ENCODE peak calls at places on chromosomes 13 and 19, in four cellular contexts. Z is neuronal stem cell; Q is activated naive CD8-positive, alpha-beta T cell treated with anti-CD3 and anti-CD28 coated beads for 36 hours; S is stromal cell of bone marrow. N is an unnamed sample.

GRCh38 chr13:110944121-110944967 is 29.5 kb upstream of the ANKRD10 start:
- DNase-seq in Z (no peak), Q (no peak), S (peak), N (peak)

GRCh38 chr19:15787611-15788155 is at the start of gene OR10H5:
- DNase-seq in Z (no peak), Q (no peak), S (no peak), N (no peak)

GRCh38 chr13:91307887-91308286 is 39.6 kb upstream of the MIR17HG start:
- DNase-seq in Z (no peak), Q (no peak), S (no peak), N (no peak)

GRCh38 chr13:101978546-101979315 is 423.1 kb downstream of the FGF14 start:
- DNase-seq in Z (no peak), Q (no peak), S (no peak), N (no peak)

GRCh38 chr19:47036233-47036651 is 12.2 kb downstream of the TMEM160 start:
- DNase-seq in Z (no peak), Q (no peak), S (no peak), N (no peak)

GRCh38 chr13:75693227-75693626 is 57.1 kb downstream of the LMO7 start:
- DNase-seq in Z (no peak), Q (no peak), S (no peak), N (no peak)

GRCh38 chr13:66994498-66995365 is 235.4 kb downstream of the PCDH9 start:
- DNase-seq in Z (no peak), Q (no peak), S (no peak), N (no peak)

GRCh38 chr13:91621161-91621560 is 222.7 kb downstream of the GPC5 start:
- DNase-seq in Z (no peak), Q (no peak), S (no peak), N (no peak)

GRCh38 chr13:20711301-20712044 is 8.0 kb downstream of the IL17D start:
- DNase-seq in Z (no peak), Q (no peak), S (no peak), N (no peak)

GRCh38 chr13:31044658-31045620 is 112.5 kb downstream of the TEX26 start:
- DNase-seq in Z (no peak), Q (peak), S (no peak), N (no peak)

GRCh38 chr13:36919206-36919832 is 719 bp downstream of the SMAD9 start:
- DNase-seq in Z (peak), Q (peak), S (peak), N (no peak)

GRCh38 chr13:45621950-45622349 is 6.4 kb upstream of the ERICH6B start:
- DNase-seq in Z (no peak), Q (no peak), S (no peak), N (no peak)

GRCh38 chr19:1041835-1042685 is 2.2 kb downstream of the ABCA7 start:
- DNase-seq in Z (no peak), Q (no peak), S (no peak), N (no peak)

GRCh38 chr19:21451187-21451586 is 54.2 kb upstream of the ZNF429 start:
- DNase-seq in Z (no peak), Q (no peak), S (no peak), N (no peak)

GRCh38 chr13:43804461-43805070 is 17.8 kb upstream of the ENOX1 start:
- DNase-seq in Z (peak), Q (no peak), S (peak), N (peak)

GRCh38 chr19:49212302-49212701 is 54.7 kb downstream of the TRPM4 start:
- DNase-seq in Z (no peak), Q (no peak), S (no peak), N (no peak)

GRCh38 chr13:35093356-35093755 is 151.3 kb downstream of the NBEA start:
- DNase-seq in Z (no peak), Q (no peak), S (no peak), N (no peak)